ENCODE peak calls at places on chromosomes 7 and 10, in seven cellular contexts. O is SJCRH30, M is AG10803, T is fibroblast of lung, L is NCI-H1417, W is D721Med, S is GM12892. Y is an unnamed sample.

GRCh38 chr7:120926943-120927346 is 23.6 kb upstream of the ING3 start:
- DNase-seq in O (peak; percentile 81), M (no peak), T (no peak), L (no peak), W (no peak), S (no peak), Y (no peak)

GRCh38 chr10:78367012-78367411 is 333.3 kb downstream of the RPS24 start:
- DNase-seq in O (no peak), M (no peak), T (no peak), L (no peak), W (no peak), S (no peak), Y (no peak)

GRCh38 chr7:85830982-85831381 is 644.1 kb upstream of the SEMA3D start:
- DNase-seq in O (no peak), M (no peak), T (no peak), L (no peak), W (no peak), S (no peak), Y (no peak)

GRCh38 chr7:155448632-155449007 is 9.3 kb upstream of the EN2 start:
- DNase-seq in O (no peak), M (no peak), T (no peak), L (no peak), W (no peak), S (no peak), Y (no peak)

GRCh38 chr10:6300106-6300783 is 97.5 kb downstream of the PFKFB3 start:
- DNase-seq in O (no peak), M (peak; percentile 87), T (peak; percentile 58), L (no peak), W (no peak), S (no peak), Y (no peak)

GRCh38 chr10:49177391-49178355 is 10.5 kb downstream of the TMEM273 start:
- DNase-seq in O (peak; percentile 23), M (peak; percentile 86), T (peak; percentile 88), L (no peak), W (no peak), S (peak; percentile 66), Y (peak; percentile 66)

GRCh38 chr7:132584796-132585494 is 8.7 kb upstream of the PLXNA4 start:
- DNase-seq in O (no peak), M (no peak), T (no peak), L (no peak), W (no peak), S (no peak), Y (no peak)

GRCh38 chr7:133180717-133181116 is 72.2 kb upstream of the EXOC4 start:
- DNase-seq in O (no peak), M (no peak), T (no peak), L (no peak), W (no peak), S (no peak), Y (no peak)

GRCh38 chr10:117860823-117861222 is 185.9 kb downstream of the RAB11FIP2 start:
- DNase-seq in O (peak; percentile 43), M (peak; percentile 35), T (peak; percentile 1), L (peak; percentile 2), W (no peak), S (no peak), Y (peak; percentile 5)

GRCh38 chr7:76300210-76300731 is 2.2 kb upstream of the HSPB1 start:
- DNase-seq in O (peak; percentile 54), M (peak; percentile 79), T (peak; percentile 89), L (no peak), W (no peak), S (no peak), Y (peak; percentile 16)

GRCh38 chr10:3169738-3170137 is 2.8 kb downstream of the PITRM1 start:
- DNase-seq in O (peak; percentile 58), M (no peak), T (no peak), L (no peak), W (no peak), S (no peak), Y (no peak)

GRCh38 chr10:116833986-116834760 is 15.1 kb upstream of the ENO4 start:
- DNase-seq in O (no peak), M (no peak), T (no peak), L (peak; percentile 76), W (no peak), S (no peak), Y (no peak)

GRCh38 chr7:54159088-54159487 is 383.1 kb upstream of the VSTM2A start:
- DNase-seq in O (no peak), M (no peak), T (no peak), L (no peak), W (no peak), S (no peak), Y (no peak)

GRCh38 chr10:58137813-58138212 is 129.9 kb downstream of the IPMK start:
- DNase-seq in O (peak; percentile 3), M (no peak), T (no peak), L (peak; percentile 1), W (no peak), S (no peak), Y (no peak)

GRCh38 chr7:55572378-55573233 is at the start of gene VOPP1:
- DNase-seq in O (peak; percentile 83), M (peak; percentile 65), T (peak; percentile 74), L (peak; percentile 81), W (peak; percentile 72), S (peak; percentile 85), Y (peak; percentile 61)

GRCh38 chr7:35728412-35729060 is 33.6 kb upstream of the HERPUD2 start:
- DNase-seq in O (no peak), M (no peak), T (no peak), L (no peak), W (no peak), S (no peak), Y (no peak)

GRCh38 chr7:106278695-106279094 is 6.1 kb downstream of the NAMPT start:
- DNase-seq in O (no peak), M (no peak), T (peak; percentile 25), L (no peak), W (no peak), S (no peak), Y (no peak)

GRCh38 chr7:108815815-108816214 is 246.1 kb downstream of the DNAJB9 start:
- DNase-seq in O (no peak), M (no peak), T (peak; percentile 2), L (no peak), W (no peak), S (no peak), Y (no peak)

GRCh38 chr7:46527360-46527759 is 606.3 kb upstream of the IGFBP3 start:
- DNase-seq in O (no peak), M (no peak), T (no peak), L (no peak), W (no peak), S (no peak), Y (no peak)

GRCh38 chr10:131311661-131312260 is at the start of gene TCERG1L:
- DNase-seq in O (no peak), M (no peak), T (no peak), L (peak; percentile 36), W (no peak), S (no peak), Y (no peak)

GRCh38 chr7:122691569-122692235 is 7.2 kb downstream of the RNF133 start:
- DNase-seq in O (no peak), M (no peak), T (no peak), L (no peak), W (no peak), S (no peak), Y (no peak)